ENCODE peak calls at places on chromosomes 2 and 18, in seven cellular contexts. One of them, this sample, is unnamed.

GRCh38 chr2:29590211-29590610 is 331.2 kb downstream of the ALK start:
- DNase-seq in heart left ventricle: no peak
- DNase-seq in ovary: no peak
- DNase-seq in GM12891: no peak
- DNase-seq in K562: no peak
- DNase-seq in adrenal gland: no peak
- DNase-seq in H54: no peak
- DNase-seq in this sample: no peak

GRCh38 chr2:174846941-174847938 is 83.0 kb upstream of the CHRNA1 start:
- DNase-seq in heart left ventricle: no peak
- DNase-seq in ovary: no peak
- DNase-seq in GM12891: no peak
- DNase-seq in K562: peak
- DNase-seq in adrenal gland: peak
- DNase-seq in H54: no peak
- DNase-seq in this sample: no peak

GRCh38 chr2:23388292-23388691 is 3.3 kb downstream of the KLHL29 start:
- DNase-seq in heart left ventricle: no peak
- DNase-seq in ovary: no peak
- DNase-seq in GM12891: no peak
- DNase-seq in K562: no peak
- DNase-seq in adrenal gland: no peak
- DNase-seq in H54: no peak
- DNase-seq in this sample: no peak

GRCh38 chr2:134999536-134999935 is 47.7 kb downstream of the MAP3K19 start:
- DNase-seq in heart left ventricle: no peak
- DNase-seq in ovary: no peak
- DNase-seq in GM12891: no peak
- DNase-seq in K562: no peak
- DNase-seq in adrenal gland: no peak
- DNase-seq in H54: no peak
- DNase-seq in this sample: no peak

GRCh38 chr18:11714244-11714918 is 25.3 kb downstream of the GNAL start:
- DNase-seq in heart left ventricle: no peak
- DNase-seq in ovary: no peak
- DNase-seq in GM12891: no peak
- DNase-seq in K562: no peak
- DNase-seq in adrenal gland: no peak
- DNase-seq in H54: no peak
- DNase-seq in this sample: no peak

GRCh38 chr18:58398648-58399398 is 230.1 kb downstream of the ALPK2 start:
- DNase-seq in heart left ventricle: no peak
- DNase-seq in ovary: no peak
- DNase-seq in GM12891: no peak
- DNase-seq in K562: no peak
- DNase-seq in adrenal gland: no peak
- DNase-seq in H54: no peak
- DNase-seq in this sample: no peak

GRCh38 chr18:22098563-22098989 is 70.8 kb upstream of the GATA6 start:
- DNase-seq in heart left ventricle: no peak
- DNase-seq in ovary: no peak
- DNase-seq in GM12891: no peak
- DNase-seq in K562: no peak
- DNase-seq in adrenal gland: no peak
- DNase-seq in H54: no peak
- DNase-seq in this sample: no peak

GRCh38 chr18:77167276-77167675 is 34.7 kb upstream of the MBP start:
- DNase-seq in heart left ventricle: no peak
- DNase-seq in ovary: no peak
- DNase-seq in GM12891: no peak
- DNase-seq in K562: no peak
- DNase-seq in adrenal gland: no peak
- DNase-seq in H54: no peak
- DNase-seq in this sample: no peak

GRCh38 chr2:134899204-134899603 is 19.4 kb upstream of the CCNT2 start:
- DNase-seq in heart left ventricle: no peak
- DNase-seq in ovary: no peak
- DNase-seq in GM12891: no peak
- DNase-seq in K562: no peak
- DNase-seq in adrenal gland: no peak
- DNase-seq in H54: no peak
- DNase-seq in this sample: no peak

GRCh38 chr18:55290898-55291297 is 297.1 kb downstream of the TCF4 start:
- DNase-seq in heart left ventricle: no peak
- DNase-seq in ovary: no peak
- DNase-seq in GM12891: no peak
- DNase-seq in K562: no peak
- DNase-seq in adrenal gland: no peak
- DNase-seq in H54: no peak
- DNase-seq in this sample: no peak

GRCh38 chr2:134522856-134523460 is 195.8 kb downstream of the TMEM163 start:
- DNase-seq in heart left ventricle: no peak
- DNase-seq in ovary: no peak
- DNase-seq in GM12891: no peak
- DNase-seq in K562: no peak
- DNase-seq in adrenal gland: no peak
- DNase-seq in H54: no peak
- DNase-seq in this sample: no peak

GRCh38 chr2:127597984-127598380 is 48.0 kb upstream of the GPR17 start:
- DNase-seq in heart left ventricle: no peak
- DNase-seq in ovary: no peak
- DNase-seq in GM12891: no peak
- DNase-seq in K562: no peak
- DNase-seq in adrenal gland: no peak
- DNase-seq in H54: no peak
- DNase-seq in this sample: no peak

GRCh38 chr2:156341482-156342251 is 9.1 kb upstream of the NR4A2 start:
- DNase-seq in heart left ventricle: peak
- DNase-seq in ovary: peak
- DNase-seq in GM12891: peak
- DNase-seq in K562: peak
- DNase-seq in adrenal gland: peak
- DNase-seq in H54: peak
- DNase-seq in this sample: peak

GRCh38 chr2:148300534-148300933 is 279.6 kb downstream of the MBD5 start:
- DNase-seq in heart left ventricle: no peak
- DNase-seq in ovary: no peak
- DNase-seq in GM12891: no peak
- DNase-seq in K562: no peak
- DNase-seq in adrenal gland: no peak
- DNase-seq in H54: no peak
- DNase-seq in this sample: no peak

GRCh38 chr2:240374085-240374907 is 61.2 kb upstream of the GPC1 start:
- DNase-seq in heart left ventricle: peak
- DNase-seq in ovary: peak
- DNase-seq in GM12891: no peak
- DNase-seq in K562: no peak
- DNase-seq in adrenal gland: peak
- DNase-seq in H54: peak
- DNase-seq in this sample: peak

GRCh38 chr2:215071676-215072075 is 66.8 kb downstream of the ABCA12 start:
- DNase-seq in heart left ventricle: no peak
- DNase-seq in ovary: no peak
- DNase-seq in GM12891: no peak
- DNase-seq in K562: no peak
- DNase-seq in adrenal gland: no peak
- DNase-seq in H54: no peak
- DNase-seq in this sample: no peak

GRCh38 chr18:52343138-52343537 is 3.1 kb downstream of the DCC start:
- DNase-seq in heart left ventricle: no peak
- DNase-seq in ovary: no peak
- DNase-seq in GM12891: no peak
- DNase-seq in K562: no peak
- DNase-seq in adrenal gland: no peak
- DNase-seq in H54: no peak
- DNase-seq in this sample: no peak

GRCh38 chr2:109318150-109318948 is 189.3 kb downstream of the SH3RF3 start:
- DNase-seq in heart left ventricle: peak
- DNase-seq in ovary: peak
- DNase-seq in GM12891: no peak
- DNase-seq in K562: no peak
- DNase-seq in adrenal gland: peak
- DNase-seq in H54: no peak
- DNase-seq in this sample: peak

GRCh38 chr2:203802277-203803045 is 65.1 kb upstream of the CTLA4 start:
- DNase-seq in heart left ventricle: no peak
- DNase-seq in ovary: no peak
- DNase-seq in GM12891: no peak
- DNase-seq in K562: no peak
- DNase-seq in adrenal gland: no peak
- DNase-seq in H54: no peak
- DNase-seq in this sample: no peak

GRCh38 chr2:218806346-218806978 is 24.5 kb downstream of the CYP27A1 start:
- DNase-seq in heart left ventricle: peak
- DNase-seq in ovary: peak
- DNase-seq in GM12891: no peak
- DNase-seq in K562: no peak
- DNase-seq in adrenal gland: peak
- DNase-seq in H54: peak
- DNase-seq in this sample: peak

GRCh38 chr18:10973579-10974260 is 175.6 kb downstream of the PIEZO2 start:
- DNase-seq in heart left ventricle: no peak
- DNase-seq in ovary: no peak
- DNase-seq in GM12891: no peak
- DNase-seq in K562: no peak
- DNase-seq in adrenal gland: peak
- DNase-seq in H54: peak
- DNase-seq in this sample: no peak

GRCh38 chr18:40109251-40110049 is 1845.6 kb upstream of the PIK3C3 start:
- DNase-seq in heart left ventricle: no peak
- DNase-seq in ovary: no peak
- DNase-seq in GM12891: no peak
- DNase-seq in K562: no peak
- DNase-seq in adrenal gland: no peak
- DNase-seq in H54: no peak
- DNase-seq in this sample: no peak

GRCh38 chr2:35962585-35962984 is 393.0 kb upstream of the CRIM1 start:
- DNase-seq in heart left ventricle: no peak
- DNase-seq in ovary: no peak
- DNase-seq in GM12891: no peak
- DNase-seq in K562: no peak
- DNase-seq in adrenal gland: no peak
- DNase-seq in H54: no peak
- DNase-seq in this sample: no peak

GRCh38 chr2:35963344-35963743 is 392.2 kb upstream of the CRIM1 start:
- DNase-seq in heart left ventricle: no peak
- DNase-seq in ovary: no peak
- DNase-seq in GM12891: no peak
- DNase-seq in K562: no peak
- DNase-seq in adrenal gland: no peak
- DNase-seq in H54: no peak
- DNase-seq in this sample: no peak

DNA sequence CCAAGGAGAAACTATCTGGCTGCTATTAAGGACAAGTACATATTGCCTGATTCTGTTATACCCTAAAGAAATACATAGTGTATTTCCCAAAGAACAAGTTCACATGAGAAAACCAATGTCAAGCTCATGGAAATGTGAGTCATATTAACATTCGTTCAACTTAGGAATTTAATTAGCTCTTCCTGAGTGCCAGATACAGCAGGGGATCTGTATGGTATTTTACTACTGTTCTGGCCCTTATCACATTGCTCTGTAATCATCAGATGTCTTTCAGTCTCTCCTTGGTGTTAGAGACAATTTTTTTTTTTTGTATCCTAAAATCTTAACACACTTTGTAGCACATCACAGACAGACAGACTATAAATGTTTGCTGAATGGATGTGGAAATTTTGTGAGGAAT is 395.0 kb upstream of the CRIM1 start:
- DNase-seq in heart left ventricle: no peak
- DNase-seq in ovary: no peak
- DNase-seq in GM12891: no peak
- DNase-seq in K562: no peak
- DNase-seq in adrenal gland: no peak
- DNase-seq in H54: no peak
- DNase-seq in this sample: no peak
- TF ChIP-seq POLR2A in heart left ventricle: no peak
- TF ChIP-seq POLR2A in ovary: no peak
- TF ChIP-seq POLR2A in GM12891: no peak
- TF ChIP-seq POLR2A in K562: no peak
- TF ChIP-seq POLR2A in adrenal gland: no peak
- TF ChIP-seq POLR2A in H54: no peak
- TF ChIP-seq POLR2A in this sample: no peak

GRCh38 chr2:152322222-152322621 is 12.8 kb upstream of the FMNL2 start:
- DNase-seq in heart left ventricle: no peak
- DNase-seq in ovary: no peak
- DNase-seq in GM12891: no peak
- DNase-seq in K562: no peak
- DNase-seq in adrenal gland: no peak
- DNase-seq in H54: no peak
- DNase-seq in this sample: no peak
- TF ChIP-seq POLR2A in heart left ventricle: no peak
- TF ChIP-seq POLR2A in ovary: no peak
- TF ChIP-seq POLR2A in GM12891: no peak
- TF ChIP-seq POLR2A in K562: no peak
- TF ChIP-seq POLR2A in adrenal gland: no peak
- TF ChIP-seq POLR2A in H54: no peak
- TF ChIP-seq POLR2A in this sample: no peak

GRCh38 chr2:28359222-28360065 is 33.2 kb upstream of the FOSL2 start:
- DNase-seq in heart left ventricle: no peak
- DNase-seq in ovary: no peak
- DNase-seq in GM12891: peak
- DNase-seq in K562: peak
- DNase-seq in adrenal gland: no peak
- DNase-seq in H54: peak
- DNase-seq in this sample: peak
- TF ChIP-seq POLR2A in heart left ventricle: no peak
- TF ChIP-seq POLR2A in ovary: no peak
- TF ChIP-seq POLR2A in GM12891: no peak
- TF ChIP-seq POLR2A in K562: no peak
- TF ChIP-seq POLR2A in adrenal gland: no peak
- TF ChIP-seq POLR2A in H54: no peak
- TF ChIP-seq POLR2A in this sample: no peak

GRCh38 chr2:70084973-70085710 is 2.1 kb upstream of the PCBP1 start:
- DNase-seq in heart left ventricle: no peak
- DNase-seq in ovary: peak
- DNase-seq in GM12891: no peak
- DNase-seq in K562: peak
- DNase-seq in adrenal gland: peak
- DNase-seq in H54: no peak
- DNase-seq in this sample: peak
- TF ChIP-seq POLR2A in heart left ventricle: no peak
- TF ChIP-seq POLR2A in ovary: no peak
- TF ChIP-seq POLR2A in GM12891: peak
- TF ChIP-seq POLR2A in K562: no peak
- TF ChIP-seq POLR2A in adrenal gland: peak
- TF ChIP-seq POLR2A in H54: no peak
- TF ChIP-seq POLR2A in this sample: no peak

This sample was measured in stomach.